ENCODE peak calls at places on chromosome 6, in nine cellular contexts. One of them, this sample, is unnamed.

GRCh38 chr6:21438986-21439352 is 154.6 kb upstream of the SOX4 start:
- ATAC-seq in RWPE2: peak
- ATAC-seq in SK-N-SH treated with all-trans-retinoic acid at 6 μM for 48 hours: no peak
- ATAC-seq in upper lobe of right lung: no peak
- ATAC-seq in Right ventricle myocardium inferior: no peak
- ATAC-seq in psoas muscle: peak
- ATAC-seq in activated CD8-positive, alpha-beta T cell treated with anti-CD3 and anti-CD28 coated beads for 36 hours: peak
- ATAC-seq in right cardiac atrium: no peak
- ATAC-seq in activated naive CD8-positive, alpha-beta T cell treated with anti-CD3 and anti-CD28 coated beads, Interleukin-2, amount 50 U/mL, for 24 hours: peak
- ATAC-seq in this sample: no peak

GRCh38 chr6:13007744-13008143 is 291.2 kb downstream of the PHACTR1 start:
- ATAC-seq in RWPE2: no peak
- ATAC-seq in SK-N-SH treated with all-trans-retinoic acid at 6 μM for 48 hours: no peak
- ATAC-seq in upper lobe of right lung: no peak
- ATAC-seq in Right ventricle myocardium inferior: no peak
- ATAC-seq in psoas muscle: no peak
- ATAC-seq in activated CD8-positive, alpha-beta T cell treated with anti-CD3 and anti-CD28 coated beads for 36 hours: no peak
- ATAC-seq in right cardiac atrium: no peak
- ATAC-seq in activated naive CD8-positive, alpha-beta T cell treated with anti-CD3 and anti-CD28 coated beads, Interleukin-2, amount 50 U/mL, for 24 hours: no peak
- ATAC-seq in this sample: no peak

GRCh38 chr6:126432564-126432963 is 92.6 kb downstream of the CENPW start:
- ATAC-seq in RWPE2: no peak
- ATAC-seq in SK-N-SH treated with all-trans-retinoic acid at 6 μM for 48 hours: no peak
- ATAC-seq in upper lobe of right lung: no peak
- ATAC-seq in Right ventricle myocardium inferior: no peak
- ATAC-seq in psoas muscle: no peak
- ATAC-seq in activated CD8-positive, alpha-beta T cell treated with anti-CD3 and anti-CD28 coated beads for 36 hours: no peak
- ATAC-seq in right cardiac atrium: no peak
- ATAC-seq in activated naive CD8-positive, alpha-beta T cell treated with anti-CD3 and anti-CD28 coated beads, Interleukin-2, amount 50 U/mL, for 24 hours: no peak
- ATAC-seq in this sample: no peak

GRCh38 chr6:53547166-53547814 is 2.4 kb upstream of the GCLC start:
- ATAC-seq in RWPE2: peak
- ATAC-seq in SK-N-SH treated with all-trans-retinoic acid at 6 μM for 48 hours: peak
- ATAC-seq in upper lobe of right lung: no peak
- ATAC-seq in Right ventricle myocardium inferior: peak
- ATAC-seq in psoas muscle: peak
- ATAC-seq in activated CD8-positive, alpha-beta T cell treated with anti-CD3 and anti-CD28 coated beads for 36 hours: peak
- ATAC-seq in right cardiac atrium: peak
- ATAC-seq in activated naive CD8-positive, alpha-beta T cell treated with anti-CD3 and anti-CD28 coated beads, Interleukin-2, amount 50 U/mL, for 24 hours: no peak
- ATAC-seq in this sample: peak

GRCh38 chr6:145189836-145190235 is 545.5 kb downstream of the EPM2A start:
- ATAC-seq in RWPE2: no peak
- ATAC-seq in SK-N-SH treated with all-trans-retinoic acid at 6 μM for 48 hours: no peak
- ATAC-seq in upper lobe of right lung: no peak
- ATAC-seq in Right ventricle myocardium inferior: no peak
- ATAC-seq in psoas muscle: no peak
- ATAC-seq in activated CD8-positive, alpha-beta T cell treated with anti-CD3 and anti-CD28 coated beads for 36 hours: no peak
- ATAC-seq in right cardiac atrium: no peak
- ATAC-seq in activated naive CD8-positive, alpha-beta T cell treated with anti-CD3 and anti-CD28 coated beads, Interleukin-2, amount 50 U/mL, for 24 hours: no peak
- ATAC-seq in this sample: no peak

GRCh38 chr6:42257614-42258013 is 40.0 kb upstream of the MRPS10 start:
- ATAC-seq in RWPE2: no peak
- ATAC-seq in SK-N-SH treated with all-trans-retinoic acid at 6 μM for 48 hours: no peak
- ATAC-seq in upper lobe of right lung: no peak
- ATAC-seq in Right ventricle myocardium inferior: no peak
- ATAC-seq in psoas muscle: no peak
- ATAC-seq in activated CD8-positive, alpha-beta T cell treated with anti-CD3 and anti-CD28 coated beads for 36 hours: no peak
- ATAC-seq in right cardiac atrium: no peak
- ATAC-seq in activated naive CD8-positive, alpha-beta T cell treated with anti-CD3 and anti-CD28 coated beads, Interleukin-2, amount 50 U/mL, for 24 hours: no peak
- ATAC-seq in this sample: no peak

GRCh38 chr6:67411036-67411435 is 1224.0 kb upstream of the ADGRB3 start:
- ATAC-seq in RWPE2: peak
- ATAC-seq in SK-N-SH treated with all-trans-retinoic acid at 6 μM for 48 hours: no peak
- ATAC-seq in upper lobe of right lung: no peak
- ATAC-seq in Right ventricle myocardium inferior: no peak
- ATAC-seq in psoas muscle: no peak
- ATAC-seq in activated CD8-positive, alpha-beta T cell treated with anti-CD3 and anti-CD28 coated beads for 36 hours: no peak
- ATAC-seq in right cardiac atrium: no peak
- ATAC-seq in activated naive CD8-positive, alpha-beta T cell treated with anti-CD3 and anti-CD28 coated beads, Interleukin-2, amount 50 U/mL, for 24 hours: no peak
- ATAC-seq in this sample: no peak

GRCh38 chr6:36319834-36320233 is 16.9 kb downstream of the BNIP5 start:
- ATAC-seq in RWPE2: no peak
- ATAC-seq in SK-N-SH treated with all-trans-retinoic acid at 6 μM for 48 hours: no peak
- ATAC-seq in upper lobe of right lung: no peak
- ATAC-seq in Right ventricle myocardium inferior: no peak
- ATAC-seq in psoas muscle: no peak
- ATAC-seq in activated CD8-positive, alpha-beta T cell treated with anti-CD3 and anti-CD28 coated beads for 36 hours: no peak
- ATAC-seq in right cardiac atrium: no peak
- ATAC-seq in activated naive CD8-positive, alpha-beta T cell treated with anti-CD3 and anti-CD28 coated beads, Interleukin-2, amount 50 U/mL, for 24 hours: no peak
- ATAC-seq in this sample: no peak

GRCh38 chr6:132063738-132064137 is 112.6 kb upstream of the CCN2 start:
- ATAC-seq in RWPE2: peak
- ATAC-seq in SK-N-SH treated with all-trans-retinoic acid at 6 μM for 48 hours: peak
- ATAC-seq in upper lobe of right lung: no peak
- ATAC-seq in Right ventricle myocardium inferior: no peak
- ATAC-seq in psoas muscle: no peak
- ATAC-seq in activated CD8-positive, alpha-beta T cell treated with anti-CD3 and anti-CD28 coated beads for 36 hours: no peak
- ATAC-seq in right cardiac atrium: peak
- ATAC-seq in activated naive CD8-positive, alpha-beta T cell treated with anti-CD3 and anti-CD28 coated beads, Interleukin-2, amount 50 U/mL, for 24 hours: no peak
- ATAC-seq in this sample: peak

GRCh38 chr6:148324297-148325007 is 18.2 kb upstream of the SASH1 start:
- ATAC-seq in RWPE2: peak
- ATAC-seq in SK-N-SH treated with all-trans-retinoic acid at 6 μM for 48 hours: peak
- ATAC-seq in upper lobe of right lung: peak
- ATAC-seq in Right ventricle myocardium inferior: no peak
- ATAC-seq in psoas muscle: no peak
- ATAC-seq in activated CD8-positive, alpha-beta T cell treated with anti-CD3 and anti-CD28 coated beads for 36 hours: no peak
- ATAC-seq in right cardiac atrium: peak
- ATAC-seq in activated naive CD8-positive, alpha-beta T cell treated with anti-CD3 and anti-CD28 coated beads, Interleukin-2, amount 50 U/mL, for 24 hours: no peak
- ATAC-seq in this sample: no peak

GRCh38 chr6:22888147-22888831 is 318.9 kb downstream of the HDGFL1 start:
- ATAC-seq in RWPE2: peak
- ATAC-seq in SK-N-SH treated with all-trans-retinoic acid at 6 μM for 48 hours: no peak
- ATAC-seq in upper lobe of right lung: peak
- ATAC-seq in Right ventricle myocardium inferior: no peak
- ATAC-seq in psoas muscle: no peak
- ATAC-seq in activated CD8-positive, alpha-beta T cell treated with anti-CD3 and anti-CD28 coated beads for 36 hours: no peak
- ATAC-seq in right cardiac atrium: no peak
- ATAC-seq in activated naive CD8-positive, alpha-beta T cell treated with anti-CD3 and anti-CD28 coated beads, Interleukin-2, amount 50 U/mL, for 24 hours: no peak
- ATAC-seq in this sample: no peak

GRCh38 chr6:37038297-37039198 is 33.1 kb downstream of the FGD2 start:
- ATAC-seq in RWPE2: peak
- ATAC-seq in SK-N-SH treated with all-trans-retinoic acid at 6 μM for 48 hours: peak
- ATAC-seq in upper lobe of right lung: peak
- ATAC-seq in Right ventricle myocardium inferior: peak
- ATAC-seq in psoas muscle: peak
- ATAC-seq in activated CD8-positive, alpha-beta T cell treated with anti-CD3 and anti-CD28 coated beads for 36 hours: no peak
- ATAC-seq in right cardiac atrium: peak
- ATAC-seq in activated naive CD8-positive, alpha-beta T cell treated with anti-CD3 and anti-CD28 coated beads, Interleukin-2, amount 50 U/mL, for 24 hours: no peak
- ATAC-seq in this sample: peak

GRCh38 chr6:134419717-134420116 is 101.8 kb upstream of the SGK1 start:
- ATAC-seq in RWPE2: no peak
- ATAC-seq in SK-N-SH treated with all-trans-retinoic acid at 6 μM for 48 hours: no peak
- ATAC-seq in upper lobe of right lung: no peak
- ATAC-seq in Right ventricle myocardium inferior: no peak
- ATAC-seq in psoas muscle: no peak
- ATAC-seq in activated CD8-positive, alpha-beta T cell treated with anti-CD3 and anti-CD28 coated beads for 36 hours: no peak
- ATAC-seq in right cardiac atrium: no peak
- ATAC-seq in activated naive CD8-positive, alpha-beta T cell treated with anti-CD3 and anti-CD28 coated beads, Interleukin-2, amount 50 U/mL, for 24 hours: no peak
- ATAC-seq in this sample: no peak

GRCh38 chr6:137762168-137763090 is 104.6 kb upstream of the TNFAIP3 start:
- ATAC-seq in RWPE2: no peak
- ATAC-seq in SK-N-SH treated with all-trans-retinoic acid at 6 μM for 48 hours: no peak
- ATAC-seq in upper lobe of right lung: no peak
- ATAC-seq in Right ventricle myocardium inferior: no peak
- ATAC-seq in psoas muscle: no peak
- ATAC-seq in activated CD8-positive, alpha-beta T cell treated with anti-CD3 and anti-CD28 coated beads for 36 hours: no peak
- ATAC-seq in right cardiac atrium: no peak
- ATAC-seq in activated naive CD8-positive, alpha-beta T cell treated with anti-CD3 and anti-CD28 coated beads, Interleukin-2, amount 50 U/mL, for 24 hours: no peak
- ATAC-seq in this sample: no peak

GRCh38 chr6:90297124-90297865 is 652 bp upstream of the BACH2 start:
- ATAC-seq in RWPE2: no peak
- ATAC-seq in SK-N-SH treated with all-trans-retinoic acid at 6 μM for 48 hours: no peak
- ATAC-seq in upper lobe of right lung: peak
- ATAC-seq in Right ventricle myocardium inferior: no peak
- ATAC-seq in psoas muscle: no peak
- ATAC-seq in activated CD8-positive, alpha-beta T cell treated with anti-CD3 and anti-CD28 coated beads for 36 hours: no peak
- ATAC-seq in right cardiac atrium: no peak
- ATAC-seq in activated naive CD8-positive, alpha-beta T cell treated with anti-CD3 and anti-CD28 coated beads, Interleukin-2, amount 50 U/mL, for 24 hours: no peak
- ATAC-seq in this sample: peak

GRCh38 chr6:140029551-140029950 is 655.1 kb upstream of the CITED2 start:
- ATAC-seq in RWPE2: no peak
- ATAC-seq in SK-N-SH treated with all-trans-retinoic acid at 6 μM for 48 hours: no peak
- ATAC-seq in upper lobe of right lung: no peak
- ATAC-seq in Right ventricle myocardium inferior: no peak
- ATAC-seq in psoas muscle: no peak
- ATAC-seq in activated CD8-positive, alpha-beta T cell treated with anti-CD3 and anti-CD28 coated beads for 36 hours: no peak
- ATAC-seq in right cardiac atrium: no peak
- ATAC-seq in activated naive CD8-positive, alpha-beta T cell treated with anti-CD3 and anti-CD28 coated beads, Interleukin-2, amount 50 U/mL, for 24 hours: no peak
- ATAC-seq in this sample: no peak

GRCh38 chr6:14622878-14623542 is 505.4 kb downstream of the CD83 start:
- ATAC-seq in RWPE2: no peak
- ATAC-seq in SK-N-SH treated with all-trans-retinoic acid at 6 μM for 48 hours: no peak
- ATAC-seq in upper lobe of right lung: no peak
- ATAC-seq in Right ventricle myocardium inferior: no peak
- ATAC-seq in psoas muscle: no peak
- ATAC-seq in activated CD8-positive, alpha-beta T cell treated with anti-CD3 and anti-CD28 coated beads for 36 hours: no peak
- ATAC-seq in right cardiac atrium: no peak
- ATAC-seq in activated naive CD8-positive, alpha-beta T cell treated with anti-CD3 and anti-CD28 coated beads, Interleukin-2, amount 50 U/mL, for 24 hours: no peak
- ATAC-seq in this sample: no peak

GRCh38 chr6:3510617-3511016 is 53.8 kb upstream of the SLC22A23 start:
- ATAC-seq in RWPE2: no peak
- ATAC-seq in SK-N-SH treated with all-trans-retinoic acid at 6 μM for 48 hours: no peak
- ATAC-seq in upper lobe of right lung: no peak
- ATAC-seq in Right ventricle myocardium inferior: no peak
- ATAC-seq in psoas muscle: no peak
- ATAC-seq in activated CD8-positive, alpha-beta T cell treated with anti-CD3 and anti-CD28 coated beads for 36 hours: no peak
- ATAC-seq in right cardiac atrium: no peak
- ATAC-seq in activated naive CD8-positive, alpha-beta T cell treated with anti-CD3 and anti-CD28 coated beads, Interleukin-2, amount 50 U/mL, for 24 hours: no peak
- ATAC-seq in this sample: no peak

GRCh38 chr6:3119040-3119723 is 671 bp downstream of the BPHL start:
- ATAC-seq in RWPE2: peak
- ATAC-seq in SK-N-SH treated with all-trans-retinoic acid at 6 μM for 48 hours: peak
- ATAC-seq in upper lobe of right lung: peak
- ATAC-seq in Right ventricle myocardium inferior: peak
- ATAC-seq in psoas muscle: peak
- ATAC-seq in activated CD8-positive, alpha-beta T cell treated with anti-CD3 and anti-CD28 coated beads for 36 hours: peak
- ATAC-seq in right cardiac atrium: peak
- ATAC-seq in activated naive CD8-positive, alpha-beta T cell treated with anti-CD3 and anti-CD28 coated beads, Interleukin-2, amount 50 U/mL, for 24 hours: peak
- ATAC-seq in this sample: peak

GRCh38 chr6:14453712-14454466 is 336.3 kb downstream of the CD83 start:
- ATAC-seq in RWPE2: no peak
- ATAC-seq in SK-N-SH treated with all-trans-retinoic acid at 6 μM for 48 hours: no peak
- ATAC-seq in upper lobe of right lung: no peak
- ATAC-seq in Right ventricle myocardium inferior: no peak
- ATAC-seq in psoas muscle: peak
- ATAC-seq in activated CD8-positive, alpha-beta T cell treated with anti-CD3 and anti-CD28 coated beads for 36 hours: no peak
- ATAC-seq in right cardiac atrium: no peak
- ATAC-seq in activated naive CD8-positive, alpha-beta T cell treated with anti-CD3 and anti-CD28 coated beads, Interleukin-2, amount 50 U/mL, for 24 hours: no peak
- ATAC-seq in this sample: no peak

GRCh38 chr6:21134401-21134800 is 459.1 kb upstream of the SOX4 start:
- ATAC-seq in RWPE2: no peak
- ATAC-seq in SK-N-SH treated with all-trans-retinoic acid at 6 μM for 48 hours: no peak
- ATAC-seq in upper lobe of right lung: no peak
- ATAC-seq in Right ventricle myocardium inferior: no peak
- ATAC-seq in psoas muscle: no peak
- ATAC-seq in activated CD8-positive, alpha-beta T cell treated with anti-CD3 and anti-CD28 coated beads for 36 hours: no peak
- ATAC-seq in right cardiac atrium: no peak
- ATAC-seq in activated naive CD8-positive, alpha-beta T cell treated with anti-CD3 and anti-CD28 coated beads, Interleukin-2, amount 50 U/mL, for 24 hours: no peak
- ATAC-seq in this sample: no peak

GRCh38 chr6:63440057-63440456 is 120.3 kb upstream of the LGSN start:
- ATAC-seq in RWPE2: peak
- ATAC-seq in SK-N-SH treated with all-trans-retinoic acid at 6 μM for 48 hours: no peak
- ATAC-seq in upper lobe of right lung: no peak
- ATAC-seq in Right ventricle myocardium inferior: no peak
- ATAC-seq in psoas muscle: no peak
- ATAC-seq in activated CD8-positive, alpha-beta T cell treated with anti-CD3 and anti-CD28 coated beads for 36 hours: peak
- ATAC-seq in right cardiac atrium: no peak
- ATAC-seq in activated naive CD8-positive, alpha-beta T cell treated with anti-CD3 and anti-CD28 coated beads, Interleukin-2, amount 50 U/mL, for 24 hours: peak
- ATAC-seq in this sample: no peak

This sample was measured in gastroesophageal sphincter.